ENCODE peak calls at places on chromosomes 11 and 22, in eight cellular contexts. One of them, this sample, is unnamed.

GRCh38 chr11:102879801-102880200 is 5.0 kb upstream of the MMP12 start:
- DNase-seq in transverse colon: peak; percentile 11
- DNase-seq in lung: no peak
- DNase-seq in GM23338: no peak
- DNase-seq in colonic mucosa: no peak
- DNase-seq in AG10803: no peak
- DNase-seq in IMR-90: no peak
- DNase-seq in upper lobe of right lung: no peak
- DNase-seq in this sample: no peak

GRCh38 chr22:37334461-37334858 is 52.2 kb downstream of the CYTH4 start:
- DNase-seq in transverse colon: no peak
- DNase-seq in lung: no peak
- DNase-seq in GM23338: peak; percentile 65
- DNase-seq in colonic mucosa: no peak
- DNase-seq in AG10803: no peak
- DNase-seq in IMR-90: no peak
- DNase-seq in upper lobe of right lung: no peak
- DNase-seq in this sample: no peak

GRCh38 chr22:38412435-38413084 is 42.4 kb downstream of the KCNJ4 start:
- DNase-seq in transverse colon: no peak
- DNase-seq in lung: peak; percentile 25
- DNase-seq in GM23338: peak; percentile 66
- DNase-seq in colonic mucosa: peak; percentile 51
- DNase-seq in AG10803: no peak
- DNase-seq in IMR-90: no peak
- DNase-seq in upper lobe of right lung: peak; percentile 68
- DNase-seq in this sample: peak; percentile 84

GRCh38 chr11:69950120-69950519 is 128.0 kb upstream of the ANO1 start:
- DNase-seq in transverse colon: peak; percentile 18
- DNase-seq in lung: no peak
- DNase-seq in GM23338: peak; percentile 88
- DNase-seq in colonic mucosa: peak; percentile 50
- DNase-seq in AG10803: no peak
- DNase-seq in IMR-90: peak; percentile 31
- DNase-seq in upper lobe of right lung: no peak
- DNase-seq in this sample: no peak

GRCh38 chr11:117872962-117873827 is 3.3 kb downstream of the FXYD6 start:
- DNase-seq in transverse colon: no peak
- DNase-seq in lung: no peak
- DNase-seq in GM23338: no peak
- DNase-seq in colonic mucosa: no peak
- DNase-seq in AG10803: no peak
- DNase-seq in IMR-90: no peak
- DNase-seq in upper lobe of right lung: no peak
- DNase-seq in this sample: no peak

GRCh38 chr22:37334859-37335818 is 52.8 kb downstream of the CYTH4 start:
- DNase-seq in transverse colon: no peak
- DNase-seq in lung: no peak
- DNase-seq in GM23338: peak; percentile 79
- DNase-seq in colonic mucosa: no peak
- DNase-seq in AG10803: no peak
- DNase-seq in IMR-90: no peak
- DNase-seq in upper lobe of right lung: no peak
- DNase-seq in this sample: no peak

GRCh38 chr22:17119481-17120202 is 1.5 kb downstream of the TMEM121B start:
- DNase-seq in transverse colon: peak; percentile 44
- DNase-seq in lung: no peak
- DNase-seq in GM23338: peak; percentile 80
- DNase-seq in colonic mucosa: peak; percentile 45
- DNase-seq in AG10803: no peak
- DNase-seq in IMR-90: no peak
- DNase-seq in upper lobe of right lung: no peak
- DNase-seq in this sample: no peak

GRCh38 chr11:81237139-81237538 is 1496.5 kb downstream of the FAM181B start:
- DNase-seq in transverse colon: no peak
- DNase-seq in lung: no peak
- DNase-seq in GM23338: peak; percentile 74
- DNase-seq in colonic mucosa: peak; percentile 36
- DNase-seq in AG10803: peak; percentile 0
- DNase-seq in IMR-90: peak; percentile 4
- DNase-seq in upper lobe of right lung: no peak
- DNase-seq in this sample: no peak

GRCh38 chr11:68214173-68215086 is 1.3 kb upstream of the KMT5B start:
- DNase-seq in transverse colon: peak; percentile 36
- DNase-seq in lung: no peak
- DNase-seq in GM23338: peak; percentile 46
- DNase-seq in colonic mucosa: peak; percentile 42
- DNase-seq in AG10803: no peak
- DNase-seq in IMR-90: no peak
- DNase-seq in upper lobe of right lung: peak; percentile 76
- DNase-seq in this sample: no peak

GRCh38 chr11:78499971-78500370 is 74.7 kb downstream of the NARS2 start:
- DNase-seq in transverse colon: no peak
- DNase-seq in lung: no peak
- DNase-seq in GM23338: no peak
- DNase-seq in colonic mucosa: no peak
- DNase-seq in AG10803: peak; percentile 21
- DNase-seq in IMR-90: peak; percentile 52
- DNase-seq in upper lobe of right lung: no peak
- DNase-seq in this sample: no peak

GRCh38 chr11:132895340-132895739 is 637.0 kb downstream of the OPCML start:
- DNase-seq in transverse colon: no peak
- DNase-seq in lung: no peak
- DNase-seq in GM23338: no peak
- DNase-seq in colonic mucosa: no peak
- DNase-seq in AG10803: no peak
- DNase-seq in IMR-90: peak; percentile 96
- DNase-seq in upper lobe of right lung: no peak
- DNase-seq in this sample: no peak

GRCh38 chr11:35531246-35531645 is 5.8 kb upstream of the PAMR1 start:
- DNase-seq in transverse colon: no peak
- DNase-seq in lung: no peak
- DNase-seq in GM23338: no peak
- DNase-seq in colonic mucosa: no peak
- DNase-seq in AG10803: peak; percentile 90
- DNase-seq in IMR-90: no peak
- DNase-seq in upper lobe of right lung: no peak
- DNase-seq in this sample: no peak

GRCh38 chr11:27469333-27469680 is 3.3 kb downstream of the LGR4 start:
- DNase-seq in transverse colon: no peak
- DNase-seq in lung: no peak
- DNase-seq in GM23338: no peak
- DNase-seq in colonic mucosa: no peak
- DNase-seq in AG10803: no peak
- DNase-seq in IMR-90: no peak
- DNase-seq in upper lobe of right lung: no peak
- DNase-seq in this sample: no peak

GRCh38 chr11:103202048-103202651 is 92.9 kb downstream of the DYNC2H1 start:
- DNase-seq in transverse colon: no peak
- DNase-seq in lung: no peak
- DNase-seq in GM23338: peak; percentile 62
- DNase-seq in colonic mucosa: no peak
- DNase-seq in AG10803: peak; percentile 46
- DNase-seq in IMR-90: peak; percentile 63
- DNase-seq in upper lobe of right lung: no peak
- DNase-seq in this sample: no peak

GRCh38 chr11:44760917-44761545 is 34.3 kb downstream of the TSPAN18 start:
- DNase-seq in transverse colon: no peak
- DNase-seq in lung: no peak
- DNase-seq in GM23338: peak; percentile 81
- DNase-seq in colonic mucosa: no peak
- DNase-seq in AG10803: peak; percentile 79
- DNase-seq in IMR-90: peak; percentile 96
- DNase-seq in upper lobe of right lung: no peak
- DNase-seq in this sample: no peak

GRCh38 chr11:65565624-65566453 is 4.4 kb upstream of the ZNRD2 start:
- DNase-seq in transverse colon: no peak
- DNase-seq in lung: no peak
- DNase-seq in GM23338: no peak
- DNase-seq in colonic mucosa: no peak
- DNase-seq in AG10803: no peak
- DNase-seq in IMR-90: peak; percentile 35
- DNase-seq in upper lobe of right lung: no peak
- DNase-seq in this sample: no peak

GRCh38 chr11:46446343-46446751 is 54.8 kb upstream of the CHRM4 start:
- DNase-seq in transverse colon: no peak
- DNase-seq in lung: no peak
- DNase-seq in GM23338: peak; percentile 64
- DNase-seq in colonic mucosa: no peak
- DNase-seq in AG10803: peak; percentile 34
- DNase-seq in IMR-90: peak; percentile 52
- DNase-seq in upper lobe of right lung: no peak
- DNase-seq in this sample: no peak
- TF ChIP-seq CTCF in transverse colon: no peak
- TF ChIP-seq CTCF in lung: no peak
- TF ChIP-seq CTCF in GM23338: peak; percentile 36
- TF ChIP-seq CTCF in colonic mucosa: no peak
- TF ChIP-seq CTCF in AG10803: peak; percentile 41
- TF ChIP-seq CTCF in IMR-90: peak; percentile 43
- TF ChIP-seq CTCF in upper lobe of right lung: peak; percentile 8
- TF ChIP-seq CTCF in this sample: peak; percentile 54

GRCh38 chr11:120840661-120841060 is 183.2 kb upstream of the TBCEL start:
- DNase-seq in transverse colon: no peak
- DNase-seq in lung: no peak
- DNase-seq in GM23338: no peak
- DNase-seq in colonic mucosa: no peak
- DNase-seq in AG10803: no peak
- DNase-seq in IMR-90: no peak
- DNase-seq in upper lobe of right lung: no peak
- DNase-seq in this sample: no peak
- TF ChIP-seq CTCF in transverse colon: no peak
- TF ChIP-seq CTCF in lung: no peak
- TF ChIP-seq CTCF in GM23338: no peak
- TF ChIP-seq CTCF in colonic mucosa: no peak
- TF ChIP-seq CTCF in AG10803: no peak
- TF ChIP-seq CTCF in IMR-90: no peak
- TF ChIP-seq CTCF in upper lobe of right lung: no peak
- TF ChIP-seq CTCF in this sample: no peak

GRCh38 chr22:20240900-20241299 is 27.2 kb downstream of the RTN4R start:
- DNase-seq in transverse colon: no peak
- DNase-seq in lung: no peak
- DNase-seq in GM23338: no peak
- DNase-seq in colonic mucosa: no peak
- DNase-seq in AG10803: no peak
- DNase-seq in IMR-90: no peak
- DNase-seq in upper lobe of right lung: no peak
- DNase-seq in this sample: no peak
- TF ChIP-seq CTCF in transverse colon: no peak
- TF ChIP-seq CTCF in lung: no peak
- TF ChIP-seq CTCF in GM23338: no peak
- TF ChIP-seq CTCF in colonic mucosa: no peak
- TF ChIP-seq CTCF in AG10803: no peak
- TF ChIP-seq CTCF in IMR-90: no peak
- TF ChIP-seq CTCF in upper lobe of right lung: no peak
- TF ChIP-seq CTCF in this sample: no peak

GRCh38 chr11:6703247-6704063 is 20.3 kb upstream of the MRPL17 start:
- DNase-seq in transverse colon: peak; percentile 19
- DNase-seq in lung: peak; percentile 66
- DNase-seq in GM23338: peak; percentile 78
- DNase-seq in colonic mucosa: peak; percentile 61
- DNase-seq in AG10803: peak; percentile 80
- DNase-seq in IMR-90: peak; percentile 57
- DNase-seq in upper lobe of right lung: no peak
- DNase-seq in this sample: no peak
- TF ChIP-seq CTCF in transverse colon: peak; percentile 42
- TF ChIP-seq CTCF in lung: peak; percentile 68
- TF ChIP-seq CTCF in GM23338: peak; percentile 81
- TF ChIP-seq CTCF in colonic mucosa: peak; percentile 40
- TF ChIP-seq CTCF in AG10803: peak; percentile 68
- TF ChIP-seq CTCF in IMR-90: peak; percentile 63
- TF ChIP-seq CTCF in upper lobe of right lung: peak; percentile 72
- TF ChIP-seq CTCF in this sample: peak; percentile 66

This sample was measured in osteocyte.